ENCODE peak calls at places on chromosomes 3 and 15, in ten cellular contexts. R is AG04450; Y is A549; E is stimulated activated naive CD4-positive, alpha-beta T cell; S is substantia nigra; O is HepG2; D is neural crest cell; V is stimulated activated CD8-positive, alpha-beta memory T cell treated with anti-CD3 and anti-CD28 coated beads, Interleukin-2, amount 100 ng/mL, for 48 hours; A is BJ; L is activated T-cell treated with anti-CD3 and anti-CD28 coated beads for 1 hour. Q is an unnamed sample.

GRCh38 chr3:138220242-138220641 is 33.1 kb downstream of the ARMC8 start:
- DNase-seq in R (no peak), Y (no peak), E (no peak), S (no peak), O (no peak), D (no peak), V (no peak), A (no peak), L (no peak), Q (no peak)

GRCh38 chr15:82093774-82094211 is 48.0 kb upstream of the MEX3B start:
- DNase-seq in R (peak), Y (peak), E (no peak), S (no peak), O (peak), D (no peak), V (no peak), A (no peak), L (no peak), Q (no peak)

GRCh38 chr15:57090460-57090859 is 172.0 kb downstream of the TCF12 start:
- DNase-seq in R (no peak), Y (no peak), E (no peak), S (no peak), O (no peak), D (no peak), V (no peak), A (no peak), L (no peak), Q (no peak)

GRCh38 chr3:142586803-142587406 is 8.4 kb upstream of the ATR start:
- DNase-seq in R (peak), Y (peak), E (peak), S (no peak), O (peak), D (peak), V (no peak), A (no peak), L (no peak), Q (no peak)

GRCh38 chr15:41483115-41483514 is 10.6 kb upstream of the ITPKA start:
- DNase-seq in R (no peak), Y (no peak), E (no peak), S (no peak), O (no peak), D (no peak), V (no peak), A (no peak), L (no peak), Q (peak)

GRCh38 chr15:84983711-84984110 is 2.1 kb downstream of the PDE8A start:
- DNase-seq in R (no peak), Y (no peak), E (no peak), S (no peak), O (no peak), D (no peak), V (no peak), A (no peak), L (no peak), Q (no peak)

GRCh38 chr15:74396445-74397238 is 29.2 kb upstream of the CYP11A1 start:
- DNase-seq in R (no peak), Y (peak), E (no peak), S (peak), O (peak), D (no peak), V (peak), A (no peak), L (no peak), Q (peak)

GRCh38 chr3:133712017-133712416 is 34.2 kb upstream of the TF start:
- DNase-seq in R (no peak), Y (no peak), E (no peak), S (peak), O (no peak), D (no peak), V (no peak), A (no peak), L (no peak), Q (no peak)

GRCh38 chr3:176554264-176554663 is 643.0 kb downstream of the TBL1XR1 start:
- DNase-seq in R (no peak), Y (no peak), E (no peak), S (no peak), O (no peak), D (no peak), V (no peak), A (no peak), L (no peak), Q (no peak)

GRCh38 chr3:39137991-39138803 is 15.2 kb downstream of the CSRNP1 start:
- DNase-seq in R (no peak), Y (no peak), E (no peak), S (no peak), O (no peak), D (no peak), V (no peak), A (no peak), L (no peak), Q (no peak)

GRCh38 chr3:126987129-126987528 is 4.2 kb downstream of the PLXNA1 start:
- DNase-seq in R (no peak), Y (no peak), E (no peak), S (no peak), O (no peak), D (no peak), V (no peak), A (no peak), L (no peak), Q (no peak)

GRCh38 chr3:50122071-50122470 is 33.1 kb upstream of the SEMA3F start:
- DNase-seq in R (no peak), Y (no peak), E (no peak), S (no peak), O (peak), D (no peak), V (no peak), A (no peak), L (no peak), Q (no peak)

GRCh38 chr3:115512565-115513410 is 110.5 kb upstream of the GAP43 start:
- DNase-seq in R (no peak), Y (peak), E (peak), S (no peak), O (no peak), D (peak), V (no peak), A (no peak), L (no peak), Q (peak)

GRCh38 chr15:99475754-99476412 is 89.9 kb upstream of the MEF2A start:
- DNase-seq in R (no peak), Y (no peak), E (no peak), S (no peak), O (no peak), D (no peak), V (no peak), A (no peak), L (no peak), Q (no peak)

GRCh38 chr3:39222939-39223338 is 30.5 kb upstream of the XIRP1 start:
- DNase-seq in R (no peak), Y (no peak), E (no peak), S (no peak), O (no peak), D (no peak), V (no peak), A (no peak), L (no peak), Q (no peak)

GRCh38 chr15:63050737-63051700 is 8.5 kb downstream of the TPM1 start:
- DNase-seq in R (peak), Y (no peak), E (no peak), S (no peak), O (peak), D (no peak), V (no peak), A (no peak), L (no peak), Q (no peak)

GRCh38 chr3:146067048-146067447 is 93.9 kb downstream of the PLOD2 start:
- DNase-seq in R (peak), Y (no peak), E (no peak), S (no peak), O (no peak), D (no peak), V (no peak), A (peak), L (no peak), Q (no peak)

GRCh38 chr3:14439501-14440167 is 37.2 kb downstream of the SLC6A6 start:
- DNase-seq in R (no peak), Y (no peak), E (no peak), S (peak), O (no peak), D (no peak), V (no peak), A (no peak), L (no peak), Q (no peak)

GRCh38 chr3:87436781-87437543 is 160.6 kb upstream of the POU1F1 start:
- DNase-seq in R (no peak), Y (no peak), E (no peak), S (no peak), O (no peak), D (no peak), V (no peak), A (peak), L (no peak), Q (no peak)

GRCh38 chr3:193894121-193894863 is 241.7 kb upstream of the HES1 start:
- DNase-seq in R (no peak), Y (no peak), E (no peak), S (no peak), O (no peak), D (no peak), V (no peak), A (no peak), L (no peak), Q (no peak)

GRCh38 chr3:167228135-167228534 is 152.0 kb downstream of the ZBBX start:
- DNase-seq in R (peak), Y (no peak), E (no peak), S (no peak), O (no peak), D (no peak), V (no peak), A (no peak), L (no peak), Q (no peak)

GRCh38 chr3:13420817-13421755 is 964 bp upstream of the NUP210 start:
- DNase-seq in R (no peak), Y (no peak), E (peak), S (no peak), O (no peak), D (no peak), V (peak), A (no peak), L (peak), Q (peak)

GRCh38 chr3:66789584-66790237 is 208.4 kb upstream of the KBTBD8 start:
- DNase-seq in R (no peak), Y (no peak), E (no peak), S (no peak), O (no peak), D (no peak), V (no peak), A (no peak), L (no peak), Q (no peak)

GRCh38 chr3:114092151-114093000 is 35.8 kb downstream of the QTRT2 start:
- DNase-seq in R (no peak), Y (no peak), E (no peak), S (no peak), O (no peak), D (no peak), V (no peak), A (no peak), L (no peak), Q (no peak)

GRCh38 chr3:15327941-15328340 is 4.4 kb downstream of the SH3BP5 start:
- DNase-seq in R (no peak), Y (no peak), E (no peak), S (no peak), O (no peak), D (no peak), V (no peak), A (no peak), L (no peak), Q (peak)

Q was measured in stimulated activated naive CD8-positive, alpha-beta T cell treated with anti-CD3 and anti-CD28 coated beads, Interleukin-15, Interleukin-2, amounts not matched to agents 100 U/mL and 50 U/mL, for 24 hours.